ENCODE peak calls at places on chromosomes 6 and 20, in five cellular contexts. M is endothelial cell of umbilical vein, C is neural crest cell, H is cardiac muscle cell, E is AML-193. I is an unnamed sample.

GRCh38 chr6:129753422-129753821 is 43.4 kb upstream of the ARHGAP18 start:
- DNase-seq in M (no peak), C (no peak), H (no peak), E (peak), I (peak)

GRCh38 chr6:18240230-18240629 is 24.1 kb downstream of the DEK start:
- DNase-seq in M (no peak), C (no peak), H (no peak), E (no peak), I (no peak)

GRCh38 chr6:165900970-165901369 is 237.9 kb upstream of the PDE10A start:
- DNase-seq in M (no peak), C (no peak), H (no peak), E (no peak), I (no peak)

GRCh38 chr6:167726043-167726442 is 100.7 kb upstream of the AFDN start:
- DNase-seq in M (no peak), C (no peak), H (no peak), E (no peak), I (no peak)

GRCh38 chr20:36856691-36857635 is 19.0 kb upstream of the TLDC2 start:
- DNase-seq in M (peak), C (no peak), H (no peak), E (peak), I (peak)

GRCh38 chr20:23062632-23063031 is 13.2 kb upstream of the THBD start:
- DNase-seq in M (no peak), C (no peak), H (no peak), E (no peak), I (no peak)

GRCh38 chr6:43113431-43114260 is 37.5 kb downstream of the PTK7 start:
- DNase-seq in M (no peak), C (no peak), H (peak), E (no peak), I (no peak)

GRCh38 chr6:134240664-134241431 is 77.1 kb downstream of the SGK1 start:
- DNase-seq in M (no peak), C (no peak), H (no peak), E (peak), I (peak)

GRCh38 chr6:2766767-2767314 is 1.6 kb downstream of the WRNIP1 start:
- DNase-seq in M (no peak), C (no peak), H (no peak), E (peak), I (no peak)

GRCh38 chr6:99746261-99746895 is 139.7 kb downstream of the PRDM13 start:
- DNase-seq in M (peak), C (peak), H (peak), E (peak), I (peak)

GRCh38 chr6:75201901-75202672 is 3.8 kb downstream of the COL12A1 start:
- DNase-seq in M (peak), C (peak), H (peak), E (no peak), I (no peak)

GRCh38 chr6:19153270-19153980 is 683.7 kb upstream of the ID4 start:
- DNase-seq in M (no peak), C (no peak), H (no peak), E (no peak), I (no peak)

GRCh38 chr6:157380458-157380778 is 572 bp upstream of the ZDHHC14 start:
- DNase-seq in M (no peak), C (no peak), H (no peak), E (no peak), I (no peak)

GRCh38 chr6:137493218-137494038 is 766 bp downstream of the OLIG3 start:
- DNase-seq in M (no peak), C (no peak), H (no peak), E (no peak), I (no peak)

GRCh38 chr20:21971436-21971835 is 266.0 kb downstream of the PAX1 start:
- DNase-seq in M (no peak), C (no peak), H (no peak), E (no peak), I (no peak)

GRCh38 chr6:122839477-122839876 is 50.4 kb downstream of the SMPDL3A start:
- DNase-seq in M (peak), C (peak), H (peak), E (peak), I (peak)

GRCh38 chr20:62991196-62991807 is 15.5 kb downstream of the BHLHE23 start:
- DNase-seq in M (no peak), C (no peak), H (no peak), E (no peak), I (no peak)

GRCh38 chr20:50857348-50857747 is 62.5 kb downstream of the BCAS4 start:
- DNase-seq in M (no peak), C (no peak), H (no peak), E (no peak), I (no peak)

GRCh38 chr6:151729829-151730495 is 77.5 kb upstream of the ESR1 start:
- DNase-seq in M (no peak), C (no peak), H (no peak), E (no peak), I (no peak)

GRCh38 chr6:144586986-144587385 is 301.9 kb downstream of the UTRN start:
- DNase-seq in M (no peak), C (no peak), H (peak), E (no peak), I (no peak)

GRCh38 chr6:153062516-153062915 is 60.0 kb upstream of the MTRF1L start:
- DNase-seq in M (no peak), C (no peak), H (no peak), E (no peak), I (no peak)

GRCh38 chr6:41449399-41450245 is 96.6 kb upstream of the FOXP4 start:
- DNase-seq in M (no peak), C (no peak), H (no peak), E (no peak), I (no peak)

GRCh38 chr6:53658992-53659391 is 6.6 kb downstream of the KLHL31 start:
- DNase-seq in M (no peak), C (no peak), H (no peak), E (no peak), I (no peak)

GRCh38 chr20:59634435-59635005 is 30.2 kb downstream of the PHACTR3 start:
- DNase-seq in M (no peak), C (no peak), H (no peak), E (no peak), I (no peak)

GRCh38 chr20:62916703-62917476 is 9.4 kb downstream of the DIDO1 start:
- DNase-seq in M (no peak), C (no peak), H (no peak), E (no peak), I (no peak)

GRCh38 chr20:4513720-4514119 is 208.0 kb upstream of the PRND start:
- DNase-seq in M (peak), C (no peak), H (no peak), E (no peak), I (no peak)

GRCh38 chr20:13900506-13900905 is 89.9 kb downstream of the SEL1L2 start:
- DNase-seq in M (no peak), C (no peak), H (no peak), E (no peak), I (no peak)